ENCODE peak calls at places on chromosomes 16 and 17, in four cellular contexts. One of them, this sample, is unnamed.
A peak's percentile ranks its signal among the peaks of the same experiment; 100 is the strongest.

GRCh38 chr17:58381124-58381838 is 29.3 kb upstream of the SUPT4H1 start:
- DNase-seq in NCI-H1930: no peak
- DNase-seq in CD4-positive, CD25-positive, alpha-beta regulatory T cell: no peak
- DNase-seq in neural progenitor cell: no peak
- DNase-seq in this sample: no peak

GRCh38 chr17:58187063-58187462 is 5.5 kb upstream of the EPX start:
- DNase-seq in neural progenitor cell: no peak
- DNase-seq in NCI-H1930: no peak
- DNase-seq in CD4-positive, CD25-positive, alpha-beta regulatory T cell: no peak
- DNase-seq in this sample: no peak

GRCh38 chr16:68778551-68779231 is 41.6 kb downstream of the CDH1 start:
- DNase-seq in neural progenitor cell: peak; percentile 26
- DNase-seq in CD4-positive, CD25-positive, alpha-beta regulatory T cell: no peak
- DNase-seq in NCI-H1930: no peak
- DNase-seq in this sample: no peak

GRCh38 chr16:89037261-89038152 is 56.1 kb upstream of the ACSF3 start:
- DNase-seq in CD4-positive, CD25-positive, alpha-beta regulatory T cell: no peak
- DNase-seq in NCI-H1930: no peak
- DNase-seq in neural progenitor cell: peak; percentile 91
- DNase-seq in this sample: no peak

GRCh38 chr17:8137645-8138342 is 13.9 kb upstream of the HES7 start:
- DNase-seq in neural progenitor cell: no peak
- DNase-seq in CD4-positive, CD25-positive, alpha-beta regulatory T cell: no peak
- DNase-seq in NCI-H1930: no peak
- DNase-seq in this sample: no peak

GRCh38 chr17:44794699-44795413 is 35.2 kb downstream of the GJC1 start:
- DNase-seq in NCI-H1930: no peak
- DNase-seq in neural progenitor cell: no peak
- DNase-seq in CD4-positive, CD25-positive, alpha-beta regulatory T cell: no peak
- DNase-seq in this sample: no peak

GRCh38 chr16:79598341-79599181 is 2.0 kb downstream of the MAF start:
- DNase-seq in CD4-positive, CD25-positive, alpha-beta regulatory T cell: peak; percentile 11
- DNase-seq in neural progenitor cell: peak; percentile 87
- DNase-seq in NCI-H1930: no peak
- DNase-seq in this sample: no peak

GRCh38 chr17:73293480-73293911 is 18.3 kb downstream of the CDC42EP4 start:
- DNase-seq in neural progenitor cell: no peak
- DNase-seq in NCI-H1930: no peak
- DNase-seq in CD4-positive, CD25-positive, alpha-beta regulatory T cell: no peak
- DNase-seq in this sample: no peak

GRCh38 chr17:63698381-63698885 is 1.5 kb downstream of the LIMD2 start:
- DNase-seq in CD4-positive, CD25-positive, alpha-beta regulatory T cell: no peak
- DNase-seq in NCI-H1930: no peak
- DNase-seq in neural progenitor cell: no peak
- DNase-seq in this sample: no peak

GRCh38 chr16:22664561-22664997 is 149.4 kb upstream of the HS3ST2 start:
- DNase-seq in NCI-H1930: no peak
- DNase-seq in neural progenitor cell: no peak
- DNase-seq in CD4-positive, CD25-positive, alpha-beta regulatory T cell: no peak
- DNase-seq in this sample: no peak

GRCh38 chr17:77451894-77452852 is 311.4 kb downstream of the SEC14L1 start:
- DNase-seq in NCI-H1930: no peak
- DNase-seq in CD4-positive, CD25-positive, alpha-beta regulatory T cell: no peak
- DNase-seq in neural progenitor cell: peak; percentile 86
- DNase-seq in this sample: no peak

GRCh38 chr16:1670371-1670770 is 7.7 kb upstream of the JPT2 start:
- DNase-seq in NCI-H1930: no peak
- DNase-seq in neural progenitor cell: no peak
- DNase-seq in CD4-positive, CD25-positive, alpha-beta regulatory T cell: no peak
- DNase-seq in this sample: no peak

GRCh38 chr16:27759301-27759871 is 209.4 kb downstream of the KATNIP start:
- DNase-seq in NCI-H1930: no peak
- DNase-seq in CD4-positive, CD25-positive, alpha-beta regulatory T cell: no peak
- DNase-seq in neural progenitor cell: no peak
- DNase-seq in this sample: no peak

GRCh38 chr17:69810326-69811035 is 264.5 kb upstream of the KCNJ16 start:
- DNase-seq in CD4-positive, CD25-positive, alpha-beta regulatory T cell: no peak
- DNase-seq in neural progenitor cell: no peak
- DNase-seq in NCI-H1930: no peak
- DNase-seq in this sample: no peak

GRCh38 chr17:61904094-61904710 is 23.6 kb downstream of the INTS2 start:
- DNase-seq in NCI-H1930: no peak
- DNase-seq in CD4-positive, CD25-positive, alpha-beta regulatory T cell: peak; percentile 7
- DNase-seq in neural progenitor cell: no peak
- DNase-seq in this sample: no peak

GRCh38 chr17:53516643-53517042 is 306.1 kb upstream of the KIF2B start:
- DNase-seq in neural progenitor cell: peak; percentile 46
- DNase-seq in NCI-H1930: no peak
- DNase-seq in CD4-positive, CD25-positive, alpha-beta regulatory T cell: no peak
- DNase-seq in this sample: no peak

GRCh38 chr16:56525154-56525720 is 5.4 kb upstream of the BBS2 start:
- DNase-seq in neural progenitor cell: no peak
- DNase-seq in CD4-positive, CD25-positive, alpha-beta regulatory T cell: no peak
- DNase-seq in NCI-H1930: no peak
- DNase-seq in this sample: no peak

GRCh38 chr17:71360301-71360700 is 760.5 kb upstream of the SOX9 start:
- DNase-seq in neural progenitor cell: no peak
- DNase-seq in CD4-positive, CD25-positive, alpha-beta regulatory T cell: no peak
- DNase-seq in NCI-H1930: no peak
- DNase-seq in this sample: no peak

GRCh38 chr17:69505740-69506139 is 91.2 kb downstream of the MAP2K6 start:
- DNase-seq in neural progenitor cell: no peak
- DNase-seq in CD4-positive, CD25-positive, alpha-beta regulatory T cell: no peak
- DNase-seq in NCI-H1930: no peak
- DNase-seq in this sample: no peak

GRCh38 chr17:10463402-10463801 is 6.0 kb downstream of the MYH4 start:
- DNase-seq in NCI-H1930: no peak
- DNase-seq in CD4-positive, CD25-positive, alpha-beta regulatory T cell: no peak
- DNase-seq in neural progenitor cell: no peak
- DNase-seq in this sample: no peak

GRCh38 chr16:75193730-75194444 is 13.1 kb downstream of the CTRB2 start:
- DNase-seq in NCI-H1930: no peak
- DNase-seq in CD4-positive, CD25-positive, alpha-beta regulatory T cell: no peak
- DNase-seq in neural progenitor cell: no peak
- DNase-seq in this sample: no peak

GRCh38 chr17:42843358-42843934 is 934 bp upstream of the AOC2 start:
- DNase-seq in neural progenitor cell: peak; percentile 72
- DNase-seq in CD4-positive, CD25-positive, alpha-beta regulatory T cell: no peak
- DNase-seq in NCI-H1930: peak; percentile 55
- DNase-seq in this sample: no peak

This sample was measured in NK-92 treated with Interleukin-12 subunit alpha and Interleukin-12 subunit beta, amount 100 ng/mL, for 24 hours.